ENCODE peak calls at places on chromosomes 3 and 15, in six cellular contexts. V is brain microvascular endothelial cell, N is frontal cortex, B is epithelial cell of prostate, X is pancreas, I is M059J. F is an unnamed sample.

GRCh38 chr3:172359231-172359630 is 89.0 kb downstream of the GHSR start:
- DNase-seq in V (no peak), N (no peak), B (no peak), X (no peak), I (no peak), F (no peak)

GRCh38 chr3:143608966-143609365 is 239.3 kb downstream of the SLC9A9 start:
- DNase-seq in V (peak), N (no peak), B (no peak), X (no peak), I (no peak), F (no peak)

GRCh38 chr3:104564045-104564643 is 802.6 kb upstream of the ALCAM start:
- DNase-seq in V (peak), N (no peak), B (no peak), X (no peak), I (peak), F (peak)

GRCh38 chr3:58471025-58471887 is 20.6 kb upstream of the KCTD6 start:
- DNase-seq in V (peak), N (no peak), B (peak), X (peak), I (peak), F (no peak)

GRCh38 chr3:100067589-100067988 is 46.7 kb downstream of the FILIP1L start:
- DNase-seq in V (no peak), N (no peak), B (no peak), X (no peak), I (no peak), F (no peak)

GRCh38 chr15:64634576-64635485 is 140.6 kb downstream of the RBPMS2 start:
- DNase-seq in V (peak), N (no peak), B (no peak), X (peak), I (peak), F (no peak)

GRCh38 chr3:179149239-179149887 is 1.2 kb downstream of the PIK3CA start:
- DNase-seq in V (peak), N (no peak), B (no peak), X (no peak), I (peak), F (peak)

GRCh38 chr3:51709004-51709420 is 2.1 kb downstream of the GRM2 start:
- DNase-seq in V (no peak), N (no peak), B (no peak), X (no peak), I (no peak), F (no peak)

GRCh38 chr3:99761415-99761981 is 56.2 kb upstream of the CMSS1 start:
- DNase-seq in V (no peak), N (no peak), B (no peak), X (no peak), I (no peak), F (no peak)

GRCh38 chr3:58973796-58974195 is 76.0 kb downstream of the CFAP20DC start:
- DNase-seq in V (peak), N (no peak), B (no peak), X (no peak), I (peak), F (no peak)

GRCh38 chr3:179146911-179147570 is 1.1 kb upstream of the PIK3CA start:
- DNase-seq in V (peak), N (peak), B (peak), X (peak), I (peak), F (peak)

GRCh38 chr3:165389064-165389463 is 192.9 kb upstream of the SLITRK3 start:
- DNase-seq in V (no peak), N (no peak), B (no peak), X (no peak), I (no peak), F (no peak)

GRCh38 chr3:177468816-177469590 is 271.7 kb upstream of the TBL1XR1 start:
- DNase-seq in V (peak), N (no peak), B (no peak), X (no peak), I (peak), F (no peak)

GRCh38 chr3:139758654-139759291 is 81.0 kb upstream of the NMNAT3 start:
- DNase-seq in V (peak), N (no peak), B (no peak), X (no peak), I (peak), F (no peak)

GRCh38 chr3:15636028-15636709 is 34.6 kb downstream of the BTD start:
- DNase-seq in V (peak), N (no peak), B (no peak), X (no peak), I (peak), F (no peak)

GRCh38 chr3:94158461-94158860 is 95.6 kb downstream of the NSUN3 start:
- DNase-seq in V (no peak), N (no peak), B (no peak), X (no peak), I (no peak), F (peak)

GRCh38 chr3:154120903-154121235 is 321 bp upstream of the ARHGEF26 start:
- DNase-seq in V (no peak), N (no peak), B (no peak), X (no peak), I (no peak), F (no peak)

GRCh38 chr3:184184546-184185234 is 1.3 kb upstream of the ABCF3 start:
- DNase-seq in V (no peak), N (no peak), B (no peak), X (no peak), I (no peak), F (no peak)